ENCODE peak calls at places on chromosomes 2 and 18, in nine cellular contexts. One of them, this sample, is unnamed.

GRCh38 chr2:238717084-238717483 is 130.8 kb upstream of the TWIST2 start:
- DNase-seq in adrenal gland: no peak
- DNase-seq in sigmoid colon: no peak
- DNase-seq in IMR-90: no peak
- DNase-seq in lower leg skin: peak; percentile 76
- DNase-seq in esophagus squamous epithelium: no peak
- DNase-seq in thyroid gland: no peak
- DNase-seq in Peyer's patch: no peak
- DNase-seq in uterus: no peak
- DNase-seq in this sample: no peak

GRCh38 chr2:124975658-124976057 is 950.6 kb downstream of the CNTNAP5 start:
- DNase-seq in adrenal gland: no peak
- DNase-seq in Peyer's patch: no peak
- DNase-seq in IMR-90: no peak
- DNase-seq in uterus: no peak
- DNase-seq in lower leg skin: no peak
- DNase-seq in thyroid gland: no peak
- DNase-seq in esophagus squamous epithelium: no peak
- DNase-seq in sigmoid colon: no peak
- DNase-seq in this sample: no peak

GRCh38 chr2:172226244-172227061 is 123.8 kb upstream of the DLX2 start:
- DNase-seq in thyroid gland: no peak
- DNase-seq in sigmoid colon: no peak
- DNase-seq in adrenal gland: no peak
- DNase-seq in uterus: no peak
- DNase-seq in Peyer's patch: peak; percentile 82
- DNase-seq in esophagus squamous epithelium: no peak
- DNase-seq in IMR-90: no peak
- DNase-seq in lower leg skin: peak; percentile 85
- DNase-seq in this sample: no peak

GRCh38 chr18:55862693-55863485 is 274.9 kb upstream of the TCF4 start:
- DNase-seq in lower leg skin: no peak
- DNase-seq in sigmoid colon: no peak
- DNase-seq in thyroid gland: no peak
- DNase-seq in adrenal gland: no peak
- DNase-seq in Peyer's patch: no peak
- DNase-seq in esophagus squamous epithelium: no peak
- DNase-seq in IMR-90: no peak
- DNase-seq in uterus: no peak
- DNase-seq in this sample: no peak

GRCh38 chr2:180006236-180006635 is 861 bp downstream of the CWC22 start:
- DNase-seq in uterus: no peak
- DNase-seq in IMR-90: no peak
- DNase-seq in esophagus squamous epithelium: no peak
- DNase-seq in adrenal gland: no peak
- DNase-seq in thyroid gland: no peak
- DNase-seq in lower leg skin: no peak
- DNase-seq in Peyer's patch: no peak
- DNase-seq in sigmoid colon: no peak
- DNase-seq in this sample: no peak

GRCh38 chr2:149552830-149553229 is 34.7 kb downstream of the MMADHC start:
- DNase-seq in thyroid gland: no peak
- DNase-seq in sigmoid colon: no peak
- DNase-seq in lower leg skin: no peak
- DNase-seq in esophagus squamous epithelium: no peak
- DNase-seq in IMR-90: no peak
- DNase-seq in Peyer's patch: no peak
- DNase-seq in uterus: no peak
- DNase-seq in adrenal gland: no peak
- DNase-seq in this sample: no peak

GRCh38 chr2:35454966-35455638 is 900.5 kb upstream of the CRIM1 start:
- DNase-seq in lower leg skin: no peak
- DNase-seq in adrenal gland: no peak
- DNase-seq in esophagus squamous epithelium: no peak
- DNase-seq in IMR-90: no peak
- DNase-seq in Peyer's patch: no peak
- DNase-seq in uterus: no peak
- DNase-seq in sigmoid colon: no peak
- DNase-seq in thyroid gland: no peak
- DNase-seq in this sample: peak; percentile 2

GRCh38 chr2:217142649-217143266 is 282.9 kb upstream of the TNP1 start:
- DNase-seq in sigmoid colon: no peak
- DNase-seq in IMR-90: no peak
- DNase-seq in adrenal gland: peak; percentile 33
- DNase-seq in Peyer's patch: no peak
- DNase-seq in lower leg skin: no peak
- DNase-seq in esophagus squamous epithelium: no peak
- DNase-seq in thyroid gland: no peak
- DNase-seq in uterus: no peak
- DNase-seq in this sample: peak; percentile 26

GRCh38 chr18:68263481-68263880 is 451.4 kb downstream of the TMX3 start:
- DNase-seq in thyroid gland: no peak
- DNase-seq in Peyer's patch: no peak
- DNase-seq in esophagus squamous epithelium: no peak
- DNase-seq in uterus: no peak
- DNase-seq in sigmoid colon: no peak
- DNase-seq in adrenal gland: no peak
- DNase-seq in lower leg skin: no peak
- DNase-seq in IMR-90: peak; percentile 48
- DNase-seq in this sample: no peak

GRCh38 chr2:206392118-206392517 is 51.2 kb upstream of the ADAM23 start:
- DNase-seq in uterus: no peak
- DNase-seq in Peyer's patch: peak; percentile 72
- DNase-seq in sigmoid colon: no peak
- DNase-seq in thyroid gland: no peak
- DNase-seq in esophagus squamous epithelium: no peak
- DNase-seq in adrenal gland: peak; percentile 64
- DNase-seq in IMR-90: peak; percentile 54
- DNase-seq in lower leg skin: no peak
- DNase-seq in this sample: peak; percentile 59

GRCh38 chr2:145137211-145137610 is 617.3 kb upstream of the ZEB2 start:
- DNase-seq in uterus: no peak
- DNase-seq in esophagus squamous epithelium: no peak
- DNase-seq in adrenal gland: no peak
- DNase-seq in lower leg skin: no peak
- DNase-seq in IMR-90: no peak
- DNase-seq in Peyer's patch: no peak
- DNase-seq in sigmoid colon: no peak
- DNase-seq in thyroid gland: no peak
- DNase-seq in this sample: no peak

GRCh38 chr2:102016399-102016955 is 24.7 kb downstream of the IL1R2 start:
- DNase-seq in Peyer's patch: no peak
- DNase-seq in lower leg skin: no peak
- DNase-seq in thyroid gland: no peak
- DNase-seq in adrenal gland: no peak
- DNase-seq in sigmoid colon: no peak
- DNase-seq in IMR-90: no peak
- DNase-seq in uterus: no peak
- DNase-seq in esophagus squamous epithelium: no peak
- DNase-seq in this sample: no peak

GRCh38 chr2:159615936-159616733 is at the start of gene BAZ2B:
- DNase-seq in adrenal gland: peak; percentile 61
- DNase-seq in Peyer's patch: peak; percentile 71
- DNase-seq in thyroid gland: peak; percentile 58
- DNase-seq in IMR-90: peak; percentile 88
- DNase-seq in sigmoid colon: peak; percentile 81
- DNase-seq in uterus: peak; percentile 56
- DNase-seq in lower leg skin: peak; percentile 92
- DNase-seq in esophagus squamous epithelium: no peak
- DNase-seq in this sample: peak; percentile 79

GRCh38 chr18:38458673-38459072 is 893.1 kb upstream of the CELF4 start:
- DNase-seq in lower leg skin: no peak
- DNase-seq in Peyer's patch: no peak
- DNase-seq in adrenal gland: no peak
- DNase-seq in IMR-90: no peak
- DNase-seq in thyroid gland: no peak
- DNase-seq in uterus: no peak
- DNase-seq in esophagus squamous epithelium: no peak
- DNase-seq in sigmoid colon: no peak
- DNase-seq in this sample: no peak

GRCh38 chr2:180743412-180743811 is 237.0 kb upstream of the UBE2E3 start:
- DNase-seq in esophagus squamous epithelium: no peak
- DNase-seq in adrenal gland: no peak
- DNase-seq in IMR-90: no peak
- DNase-seq in sigmoid colon: no peak
- DNase-seq in thyroid gland: no peak
- DNase-seq in Peyer's patch: no peak
- DNase-seq in lower leg skin: no peak
- DNase-seq in uterus: no peak
- DNase-seq in this sample: no peak

GRCh38 chr2:28751102-28751955 is at the start of gene PPP1CB:
- DNase-seq in IMR-90: peak; percentile 96
- DNase-seq in thyroid gland: peak; percentile 97
- DNase-seq in sigmoid colon: peak; percentile 98
- DNase-seq in uterus: peak; percentile 96
- DNase-seq in esophagus squamous epithelium: peak; percentile 95
- DNase-seq in lower leg skin: peak; percentile 99
- DNase-seq in Peyer's patch: peak; percentile 98
- DNase-seq in adrenal gland: peak; percentile 97
- DNase-seq in this sample: peak; percentile 88

GRCh38 chr2:24009680-24010476 is at the start of gene MFSD2B:
- DNase-seq in lower leg skin: peak; percentile 80
- DNase-seq in adrenal gland: no peak
- DNase-seq in IMR-90: no peak
- DNase-seq in esophagus squamous epithelium: no peak
- DNase-seq in uterus: no peak
- DNase-seq in thyroid gland: peak; percentile 5
- DNase-seq in sigmoid colon: no peak
- DNase-seq in Peyer's patch: no peak
- DNase-seq in this sample: no peak

GRCh38 chr2:205975082-205975949 is 110.7 kb downstream of the INO80D start:
- DNase-seq in esophagus squamous epithelium: no peak
- DNase-seq in IMR-90: no peak
- DNase-seq in adrenal gland: no peak
- DNase-seq in sigmoid colon: no peak
- DNase-seq in uterus: no peak
- DNase-seq in lower leg skin: peak; percentile 31
- DNase-seq in Peyer's patch: peak; percentile 70
- DNase-seq in thyroid gland: no peak
- DNase-seq in this sample: peak; percentile 85

GRCh38 chr18:63016270-63016669 is 300.9 kb downstream of the PHLPP1 start:
- DNase-seq in sigmoid colon: no peak
- DNase-seq in esophagus squamous epithelium: no peak
- DNase-seq in Peyer's patch: peak; percentile 80
- DNase-seq in IMR-90: peak; percentile 59
- DNase-seq in uterus: peak; percentile 71
- DNase-seq in adrenal gland: peak; percentile 66
- DNase-seq in lower leg skin: no peak
- DNase-seq in thyroid gland: peak; percentile 52
- DNase-seq in this sample: peak; percentile 41

GRCh38 chr2:95530734-95531133 is 46.2 kb upstream of the TRIM43B start:
- DNase-seq in esophagus squamous epithelium: no peak
- DNase-seq in thyroid gland: no peak
- DNase-seq in sigmoid colon: no peak
- DNase-seq in IMR-90: peak; percentile 88
- DNase-seq in uterus: no peak
- DNase-seq in adrenal gland: no peak
- DNase-seq in lower leg skin: no peak
- DNase-seq in Peyer's patch: no peak
- DNase-seq in this sample: no peak
- TF ChIP-seq POLR2A in esophagus squamous epithelium: no peak
- TF ChIP-seq POLR2A in thyroid gland: no peak
- TF ChIP-seq POLR2A in sigmoid colon: no peak
- TF ChIP-seq POLR2A in IMR-90: no peak
- TF ChIP-seq POLR2A in uterus: no peak
- TF ChIP-seq POLR2A in adrenal gland: no peak
- TF ChIP-seq POLR2A in lower leg skin: no peak
- TF ChIP-seq POLR2A in Peyer's patch: no peak
- TF ChIP-seq POLR2A in this sample: no peak

GRCh38 chr2:84912984-84913383 is 7.5 kb downstream of the TMSB10 start:
- DNase-seq in adrenal gland: no peak
- DNase-seq in thyroid gland: no peak
- DNase-seq in lower leg skin: no peak
- DNase-seq in IMR-90: no peak
- DNase-seq in uterus: no peak
- DNase-seq in esophagus squamous epithelium: no peak
- DNase-seq in sigmoid colon: no peak
- DNase-seq in Peyer's patch: no peak
- DNase-seq in this sample: no peak

GRCh38 chr2:84905181-84906107 is at the start of gene TMSB10:
- DNase-seq in sigmoid colon: peak; percentile 94
- DNase-seq in uterus: peak; percentile 87
- DNase-seq in Peyer's patch: peak; percentile 95
- DNase-seq in esophagus squamous epithelium: peak; percentile 55
- DNase-seq in thyroid gland: peak; percentile 84
- DNase-seq in IMR-90: peak; percentile 80
- DNase-seq in adrenal gland: peak; percentile 84
- DNase-seq in lower leg skin: peak; percentile 98
- DNase-seq in this sample: peak; percentile 82

GRCh38 chr2:84906900-84907714 is 1.7 kb downstream of the TMSB10 start:
- DNase-seq in IMR-90: peak; percentile 75
- DNase-seq in sigmoid colon: peak; percentile 83
- DNase-seq in uterus: peak; percentile 70
- DNase-seq in thyroid gland: peak; percentile 47
- DNase-seq in Peyer's patch: peak; percentile 82
- DNase-seq in lower leg skin: peak; percentile 95
- DNase-seq in esophagus squamous epithelium: peak; percentile 52
- DNase-seq in adrenal gland: peak; percentile 50
- DNase-seq in this sample: peak; percentile 93

GRCh38 chr2:84911135-84911678 is 5.8 kb downstream of the TMSB10 start:
- DNase-seq in esophagus squamous epithelium: no peak
- DNase-seq in uterus: no peak
- DNase-seq in thyroid gland: no peak
- DNase-seq in adrenal gland: no peak
- DNase-seq in sigmoid colon: no peak
- DNase-seq in lower leg skin: no peak
- DNase-seq in IMR-90: no peak
- DNase-seq in Peyer's patch: no peak
- DNase-seq in this sample: no peak

GRCh38 chr2:84908948-84909713 is 3.7 kb downstream of the TMSB10 start:
- DNase-seq in thyroid gland: no peak
- DNase-seq in uterus: no peak
- DNase-seq in Peyer's patch: no peak
- DNase-seq in IMR-90: no peak
- DNase-seq in esophagus squamous epithelium: no peak
- DNase-seq in lower leg skin: no peak
- DNase-seq in sigmoid colon: no peak
- DNase-seq in adrenal gland: no peak
- DNase-seq in this sample: no peak
- TF ChIP-seq POLR2A in thyroid gland: no peak
- TF ChIP-seq POLR2A in uterus: no peak
- TF ChIP-seq POLR2A in Peyer's patch: no peak
- TF ChIP-seq POLR2A in IMR-90: peak; percentile 18
- TF ChIP-seq POLR2A in esophagus squamous epithelium: no peak
- TF ChIP-seq POLR2A in lower leg skin: no peak
- TF ChIP-seq POLR2A in sigmoid colon: no peak
- TF ChIP-seq POLR2A in adrenal gland: no peak
- TF ChIP-seq POLR2A in this sample: no peak

GRCh38 chr18:48166971-48167370 is 236.5 kb upstream of the SMAD2 start:
- DNase-seq in uterus: peak; percentile 54
- DNase-seq in esophagus squamous epithelium: no peak
- DNase-seq in Peyer's patch: peak; percentile 71
- DNase-seq in thyroid gland: no peak
- DNase-seq in sigmoid colon: no peak
- DNase-seq in IMR-90: no peak
- DNase-seq in adrenal gland: peak; percentile 53
- DNase-seq in lower leg skin: peak; percentile 85
- DNase-seq in this sample: no peak
- TF ChIP-seq POLR2A in uterus: no peak
- TF ChIP-seq POLR2A in esophagus squamous epithelium: no peak
- TF ChIP-seq POLR2A in Peyer's patch: no peak
- TF ChIP-seq POLR2A in thyroid gland: no peak
- TF ChIP-seq POLR2A in sigmoid colon: no peak
- TF ChIP-seq POLR2A in IMR-90: no peak
- TF ChIP-seq POLR2A in adrenal gland: no peak
- TF ChIP-seq POLR2A in lower leg skin: no peak
- TF ChIP-seq POLR2A in this sample: no peak

GRCh38 chr2:32417659-32418058 is 60.8 kb downstream of the BIRC6 start:
- DNase-seq in esophagus squamous epithelium: no peak
- DNase-seq in thyroid gland: no peak
- DNase-seq in sigmoid colon: no peak
- DNase-seq in lower leg skin: no peak
- DNase-seq in adrenal gland: no peak
- DNase-seq in Peyer's patch: no peak
- DNase-seq in IMR-90: no peak
- DNase-seq in uterus: no peak
- DNase-seq in this sample: no peak
- TF ChIP-seq POLR2A in esophagus squamous epithelium: no peak
- TF ChIP-seq POLR2A in thyroid gland: no peak
- TF ChIP-seq POLR2A in sigmoid colon: no peak
- TF ChIP-seq POLR2A in lower leg skin: no peak
- TF ChIP-seq POLR2A in adrenal gland: no peak
- TF ChIP-seq POLR2A in Peyer's patch: no peak
- TF ChIP-seq POLR2A in IMR-90: no peak
- TF ChIP-seq POLR2A in uterus: no peak
- TF ChIP-seq POLR2A in this sample: no peak

This sample was measured in A549.